ENCODE peak calls at places on chromosomes 1 and 21, in eight cellular contexts. One of them, this sample, is unnamed.
A peak's percentile ranks its signal among the peaks of the same experiment; 100 is the strongest.

GRCh38 chr1:27832762-27833161 is 2.2 kb downstream of the PPP1R8 start:
- DNase-seq in upper lobe of left lung: no peak
- DNase-seq in psoas muscle: no peak
- DNase-seq in tibial artery: no peak
- DNase-seq in heart right ventricle: no peak
- DNase-seq in hepatocyte: no peak
- DNase-seq in stomach: no peak
- DNase-seq in neural progenitor cell: no peak
- DNase-seq in this sample: no peak

GRCh38 chr1:207884276-207885029 is 26.5 kb downstream of the CD34 start:
- DNase-seq in stomach: peak; percentile 20
- DNase-seq in heart right ventricle: no peak
- DNase-seq in tibial artery: no peak
- DNase-seq in psoas muscle: no peak
- DNase-seq in hepatocyte: no peak
- DNase-seq in neural progenitor cell: no peak
- DNase-seq in upper lobe of left lung: no peak
- DNase-seq in this sample: no peak

GRCh38 chr1:155226910-155227260 is 18.4 kb downstream of the MTX1 start:
- DNase-seq in stomach: peak; percentile 53
- DNase-seq in psoas muscle: peak; percentile 77
- DNase-seq in hepatocyte: peak; percentile 74
- DNase-seq in tibial artery: peak; percentile 56
- DNase-seq in heart right ventricle: peak; percentile 55
- DNase-seq in neural progenitor cell: peak; percentile 88
- DNase-seq in upper lobe of left lung: peak; percentile 57
- DNase-seq in this sample: no peak

GRCh38 chr1:38115682-38116187 is 69.1 kb upstream of the POU3F1 start:
- DNase-seq in upper lobe of left lung: no peak
- DNase-seq in neural progenitor cell: no peak
- DNase-seq in stomach: no peak
- DNase-seq in psoas muscle: no peak
- DNase-seq in tibial artery: no peak
- DNase-seq in hepatocyte: no peak
- DNase-seq in heart right ventricle: no peak
- DNase-seq in this sample: no peak

GRCh38 chr1:107172450-107172849 is 31.6 kb downstream of the NTNG1 start:
- DNase-seq in tibial artery: no peak
- DNase-seq in heart right ventricle: no peak
- DNase-seq in hepatocyte: no peak
- DNase-seq in upper lobe of left lung: no peak
- DNase-seq in psoas muscle: no peak
- DNase-seq in stomach: no peak
- DNase-seq in neural progenitor cell: no peak
- DNase-seq in this sample: no peak

GRCh38 chr1:158185770-158186705 is 5.3 kb downstream of the CD1D start:
- DNase-seq in psoas muscle: no peak
- DNase-seq in hepatocyte: no peak
- DNase-seq in upper lobe of left lung: no peak
- DNase-seq in tibial artery: no peak
- DNase-seq in neural progenitor cell: no peak
- DNase-seq in stomach: no peak
- DNase-seq in heart right ventricle: no peak
- DNase-seq in this sample: no peak

GRCh38 chr1:154966111-154966510 is 4.4 kb downstream of the SHC1 start:
- DNase-seq in psoas muscle: no peak
- DNase-seq in heart right ventricle: no peak
- DNase-seq in tibial artery: no peak
- DNase-seq in upper lobe of left lung: no peak
- DNase-seq in stomach: no peak
- DNase-seq in neural progenitor cell: no peak
- DNase-seq in hepatocyte: no peak
- DNase-seq in this sample: no peak

GRCh38 chr1:226100436-226101347 is 38.2 kb downstream of the H3-3A start:
- DNase-seq in psoas muscle: no peak
- DNase-seq in upper lobe of left lung: peak; percentile 34
- DNase-seq in hepatocyte: peak; percentile 48
- DNase-seq in heart right ventricle: peak; percentile 47
- DNase-seq in neural progenitor cell: peak; percentile 70
- DNase-seq in tibial artery: no peak
- DNase-seq in stomach: peak; percentile 42
- DNase-seq in this sample: no peak

GRCh38 chr1:192439373-192440025 is 122.7 kb downstream of the RGS21 start:
- DNase-seq in stomach: no peak
- DNase-seq in neural progenitor cell: no peak
- DNase-seq in upper lobe of left lung: no peak
- DNase-seq in hepatocyte: peak; percentile 8
- DNase-seq in tibial artery: no peak
- DNase-seq in heart right ventricle: no peak
- DNase-seq in psoas muscle: no peak
- DNase-seq in this sample: no peak

GRCh38 chr1:10724948-10725852 is 71.2 kb downstream of the CASZ1 start:
- DNase-seq in neural progenitor cell: no peak
- DNase-seq in upper lobe of left lung: peak; percentile 78
- DNase-seq in tibial artery: peak; percentile 40
- DNase-seq in stomach: peak; percentile 92
- DNase-seq in hepatocyte: peak; percentile 37
- DNase-seq in psoas muscle: peak; percentile 95
- DNase-seq in heart right ventricle: peak; percentile 72
- DNase-seq in this sample: no peak

GRCh38 chr1:160083968-160084770 is 2.8 kb downstream of the KCNJ9 start:
- DNase-seq in neural progenitor cell: peak; percentile 78
- DNase-seq in stomach: peak; percentile 88
- DNase-seq in psoas muscle: peak; percentile 71
- DNase-seq in tibial artery: no peak
- DNase-seq in upper lobe of left lung: peak; percentile 79
- DNase-seq in hepatocyte: peak; percentile 87
- DNase-seq in heart right ventricle: peak; percentile 63
- DNase-seq in this sample: peak; percentile 70

GRCh38 chr1:40664791-40665190 is 691 bp downstream of the RIMS3 start:
- DNase-seq in heart right ventricle: no peak
- DNase-seq in tibial artery: no peak
- DNase-seq in hepatocyte: no peak
- DNase-seq in upper lobe of left lung: no peak
- DNase-seq in psoas muscle: no peak
- DNase-seq in stomach: no peak
- DNase-seq in neural progenitor cell: no peak
- DNase-seq in this sample: no peak

GRCh38 chr1:40662864-40663263 is 2.6 kb downstream of the RIMS3 start:
- DNase-seq in neural progenitor cell: no peak
- DNase-seq in stomach: no peak
- DNase-seq in upper lobe of left lung: no peak
- DNase-seq in tibial artery: no peak
- DNase-seq in hepatocyte: no peak
- DNase-seq in psoas muscle: no peak
- DNase-seq in heart right ventricle: no peak
- DNase-seq in this sample: no peak

GRCh38 chr1:40663324-40664166 is 1.9 kb downstream of the RIMS3 start:
- DNase-seq in hepatocyte: no peak
- DNase-seq in neural progenitor cell: no peak
- DNase-seq in upper lobe of left lung: no peak
- DNase-seq in psoas muscle: no peak
- DNase-seq in tibial artery: no peak
- DNase-seq in heart right ventricle: no peak
- DNase-seq in stomach: no peak
- DNase-seq in this sample: no peak

GRCh38 chr1:40664167-40664537 is 1.3 kb downstream of the RIMS3 start:
- DNase-seq in upper lobe of left lung: no peak
- DNase-seq in neural progenitor cell: no peak
- DNase-seq in heart right ventricle: no peak
- DNase-seq in tibial artery: no peak
- DNase-seq in psoas muscle: no peak
- DNase-seq in stomach: no peak
- DNase-seq in hepatocyte: no peak
- DNase-seq in this sample: no peak

GRCh38 chr1:40665335-40666171 is at the start of gene RIMS3:
- DNase-seq in neural progenitor cell: peak; percentile 91
- DNase-seq in upper lobe of left lung: peak; percentile 83
- DNase-seq in psoas muscle: peak; percentile 86
- DNase-seq in stomach: peak; percentile 83
- DNase-seq in heart right ventricle: peak; percentile 85
- DNase-seq in tibial artery: peak; percentile 63
- DNase-seq in hepatocyte: peak; percentile 87
- DNase-seq in this sample: peak; percentile 83
- H3K9me3 ChIP-seq in neural progenitor cell: no peaks in the 10 kb centered on the region
- H3K9me3 ChIP-seq in upper lobe of left lung: no peaks in the 10 kb centered on the region
- H3K9me3 ChIP-seq in psoas muscle: no peaks in the 10 kb centered on the region
- H3K9me3 ChIP-seq in stomach: no peaks in the 10 kb centered on the region
- H3K9me3 ChIP-seq in heart right ventricle: no peaks in the 10 kb centered on the region
- H3K9me3 ChIP-seq in tibial artery: no peaks in the 10 kb centered on the region
- H3K9me3 ChIP-seq in hepatocyte: no peaks in the 10 kb centered on the region
- H3K9me3 ChIP-seq in this sample: no peaks in the 10 kb centered on the region

GRCh38 chr1:2968471-2968881 is 52.8 kb upstream of the ACTRT2 start:
- DNase-seq in tibial artery: no peak
- DNase-seq in neural progenitor cell: no peak
- DNase-seq in stomach: peak; percentile 67
- DNase-seq in heart right ventricle: no peak
- DNase-seq in hepatocyte: no peak
- DNase-seq in upper lobe of left lung: no peak
- DNase-seq in psoas muscle: no peak
- DNase-seq in this sample: no peak

GRCh38 chr1:2966940-2967725 is 54.1 kb upstream of the ACTRT2 start:
- DNase-seq in tibial artery: no peak
- DNase-seq in heart right ventricle: no peak
- DNase-seq in neural progenitor cell: no peak
- DNase-seq in psoas muscle: peak; percentile 38
- DNase-seq in stomach: no peak
- DNase-seq in hepatocyte: no peak
- DNase-seq in upper lobe of left lung: no peak
- DNase-seq in this sample: no peak

GRCh38 chr1:2965676-2966075 is 55.6 kb upstream of the ACTRT2 start:
- DNase-seq in hepatocyte: no peak
- DNase-seq in neural progenitor cell: no peak
- DNase-seq in stomach: no peak
- DNase-seq in heart right ventricle: no peak
- DNase-seq in tibial artery: no peak
- DNase-seq in psoas muscle: no peak
- DNase-seq in upper lobe of left lung: no peak
- DNase-seq in this sample: no peak

GRCh38 chr1:2967881-2968280 is 53.4 kb upstream of the ACTRT2 start:
- DNase-seq in upper lobe of left lung: no peak
- DNase-seq in psoas muscle: peak; percentile 18
- DNase-seq in stomach: no peak
- DNase-seq in tibial artery: no peak
- DNase-seq in hepatocyte: no peak
- DNase-seq in neural progenitor cell: no peak
- DNase-seq in heart right ventricle: no peak
- DNase-seq in this sample: no peak

DNA sequence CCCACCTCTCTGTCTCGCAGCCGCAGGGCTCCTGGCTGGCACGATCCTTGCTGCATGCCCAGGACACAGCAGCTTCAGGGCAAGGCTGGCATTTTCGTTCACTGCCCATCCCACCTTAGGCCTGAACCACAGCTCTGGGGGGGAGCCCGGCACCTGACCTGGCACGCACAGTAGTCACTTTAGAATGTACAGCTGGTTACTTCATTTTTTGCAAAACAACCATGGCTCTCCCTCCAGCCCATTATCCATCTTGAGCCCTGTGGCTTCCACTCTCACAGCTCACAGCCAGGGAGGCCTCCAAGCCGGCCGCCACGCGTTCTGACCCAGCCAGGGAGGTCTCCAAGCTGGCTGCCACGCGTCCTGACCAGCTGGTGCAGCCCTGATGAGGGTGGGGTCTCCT is 54.8 kb upstream of the ACTRT2 start:
- DNase-seq in heart right ventricle: no peak
- DNase-seq in stomach: no peak
- DNase-seq in psoas muscle: peak; percentile 2
- DNase-seq in tibial artery: no peak
- DNase-seq in neural progenitor cell: no peak
- DNase-seq in hepatocyte: no peak
- DNase-seq in upper lobe of left lung: no peak
- DNase-seq in this sample: no peak
- H3K9me3 ChIP-seq in heart right ventricle: no peaks in the 10 kb centered on the region
- H3K9me3 ChIP-seq in stomach: no peaks in the 10 kb centered on the region
- H3K9me3 ChIP-seq in psoas muscle: no peaks in the 10 kb centered on the region
- H3K9me3 ChIP-seq in tibial artery: no peaks in the 10 kb centered on the region
- H3K9me3 ChIP-seq in neural progenitor cell: no peaks in the 10 kb centered on the region
- H3K9me3 ChIP-seq in hepatocyte: no peaks in the 10 kb centered on the region
- H3K9me3 ChIP-seq in upper lobe of left lung: no peaks in the 10 kb centered on the region
- H3K9me3 ChIP-seq in this sample: no peaks in the 10 kb centered on the region

GRCh38 chr1:248013229-248013710 is at the start of gene OR2L5:
- DNase-seq in tibial artery: no peak
- DNase-seq in upper lobe of left lung: no peak
- DNase-seq in psoas muscle: no peak
- DNase-seq in hepatocyte: no peak
- DNase-seq in heart right ventricle: no peak
- DNase-seq in neural progenitor cell: no peak
- DNase-seq in stomach: no peak
- DNase-seq in this sample: no peak
- H3K9me3 ChIP-seq in tibial artery: peaks cover 12% of the 10 kb centered on the region
- H3K9me3 ChIP-seq in upper lobe of left lung: peaks cover 19% of the 10 kb centered on the region
- H3K9me3 ChIP-seq in psoas muscle: peaks cover 12% of the 10 kb centered on the region
- H3K9me3 ChIP-seq in hepatocyte: peaks cover 3% of the 10 kb centered on the region
- H3K9me3 ChIP-seq in heart right ventricle: peaks cover 36% of the 10 kb centered on the region
- H3K9me3 ChIP-seq in neural progenitor cell: peaks cover 26% of the 10 kb centered on the region
- H3K9me3 ChIP-seq in stomach: peaks cover 7% of the 10 kb centered on the region
- H3K9me3 ChIP-seq in this sample: peaks cover 5% of the 10 kb centered on the region

DNA sequence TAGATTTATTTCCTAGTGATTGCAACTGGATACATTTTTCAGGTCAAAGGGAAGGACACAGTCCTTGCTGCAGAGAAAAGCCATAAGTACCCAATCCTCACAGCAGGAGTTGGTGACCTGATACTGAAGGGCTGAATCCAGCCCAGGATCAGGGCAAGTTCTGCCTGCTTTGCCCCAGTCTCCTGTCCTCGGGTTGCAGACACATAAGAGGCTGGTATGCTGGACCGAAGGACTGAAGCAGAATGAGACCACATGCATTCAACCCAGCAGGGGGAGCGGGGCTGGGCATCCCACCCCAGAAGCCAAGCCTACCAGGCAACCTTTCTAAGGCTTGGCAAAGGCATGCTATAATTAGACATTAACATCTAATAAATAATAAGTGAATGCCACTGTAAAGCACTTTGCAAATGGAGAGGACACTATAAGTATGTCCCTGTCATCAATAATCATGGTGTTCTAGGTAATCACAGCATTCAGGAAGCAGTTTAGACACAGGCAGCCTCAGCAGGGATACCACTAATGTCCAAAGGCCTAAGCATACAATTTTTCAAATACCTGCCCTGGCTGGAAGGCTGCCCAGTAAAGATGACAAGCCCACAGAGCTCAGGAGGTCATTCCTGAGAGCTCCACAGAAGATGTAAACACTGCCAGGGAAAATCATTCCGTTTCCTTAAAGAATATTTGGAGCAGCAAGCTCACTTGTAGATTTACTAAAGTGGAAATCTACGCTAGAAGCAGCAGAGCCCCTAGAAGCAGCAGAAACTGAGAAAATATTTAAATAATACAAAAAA is 47.6 kb downstream of the KRTAP19-8 start:
- DNase-seq in upper lobe of left lung: no peak
- DNase-seq in hepatocyte: no peak
- DNase-seq in neural progenitor cell: peak; percentile 5
- DNase-seq in stomach: no peak
- DNase-seq in tibial artery: no peak
- DNase-seq in heart right ventricle: no peak
- DNase-seq in psoas muscle: no peak
- DNase-seq in this sample: no peak
- H3K9me3 ChIP-seq in upper lobe of left lung: no peaks in the 10 kb centered on the region
- H3K9me3 ChIP-seq in hepatocyte: no peaks in the 10 kb centered on the region
- H3K9me3 ChIP-seq in neural progenitor cell: no peaks in the 10 kb centered on the region
- H3K9me3 ChIP-seq in stomach: no peaks in the 10 kb centered on the region
- H3K9me3 ChIP-seq in tibial artery: no peaks in the 10 kb centered on the region
- H3K9me3 ChIP-seq in heart right ventricle: no peaks in the 10 kb centered on the region
- H3K9me3 ChIP-seq in psoas muscle: no peaks in the 10 kb centered on the region
- H3K9me3 ChIP-seq in this sample: no peaks in the 10 kb centered on the region

This sample was measured in T-helper 17 cell.